ENCODE peak calls at places on chromosomes 3 and 15, in five cellular contexts. K, Q, U, V and W are unnamed samples.

GRCh38 chr3:46660003-46660402 is 33.5 kb downstream of the ALS2CL start:
- DNase-seq in U (no peak), V (no peak), Q (no peak), K (no peak), W (no peak)

GRCh38 chr15:77030042-77030927 is 35.4 kb downstream of the PSTPIP1 start:
- DNase-seq in Q (peak), U (peak), V (no peak), K (no peak), W (no peak)

GRCh38 chr3:27623085-27623753 is 98.9 kb downstream of the EOMES start:
- DNase-seq in K (no peak), U (no peak), Q (no peak), V (no peak), W (no peak)

GRCh38 chr3:141063831-141064230 is 12.7 kb downstream of the SPSB4 start:
- DNase-seq in Q (no peak), U (no peak), V (no peak), K (no peak), W (no peak)

GRCh38 chr3:123843668-123844067 is 40.5 kb downstream of the MYLK start:
- DNase-seq in K (no peak), Q (no peak), V (no peak), U (no peak), W (no peak)

GRCh38 chr3:191136347-191136746 is 62.7 kb upstream of the OSTN start:
- DNase-seq in U (peak), Q (no peak), V (peak), K (no peak), W (no peak)

GRCh38 chr15:63037996-63038720 is 4.4 kb upstream of the TPM1 start:
- DNase-seq in U (no peak), K (no peak), Q (no peak), V (no peak), W (no peak)

GRCh38 chr3:65006300-65006739 is 318.5 kb upstream of the ADAMTS9 start:
- DNase-seq in Q (no peak), U (no peak), V (no peak), K (no peak), W (no peak)

GRCh38 chr3:76859596-76859995 is 180.3 kb upstream of the ROBO2 start:
- DNase-seq in K (no peak), Q (no peak), U (no peak), V (no peak), W (no peak)

GRCh38 chr3:45583021-45583851 is 11.3 kb upstream of the LIMD1 start:
- DNase-seq in U (no peak), Q (no peak), V (no peak), K (no peak), W (no peak)

GRCh38 chr15:90165659-90166489 is 35.3 kb upstream of the SEMA4B start:
- DNase-seq in Q (no peak), K (no peak), V (peak), U (no peak), W (no peak)

GRCh38 chr3:47612178-47612577 is 33.5 kb upstream of the CSPG5 start:
- DNase-seq in Q (no peak), U (no peak), V (no peak), K (no peak), W (no peak)

GRCh38 chr15:41727143-41727542 is 47.1 kb upstream of the MAPKBP1 start:
- DNase-seq in Q (no peak), V (no peak), K (no peak), U (no peak), W (no peak)

GRCh38 chr15:46865155-46865554 is 852.1 kb upstream of the SEMA6D start:
- DNase-seq in K (no peak), V (no peak), Q (no peak), U (no peak), W (no peak)

GRCh38 chr3:8443829-8444791 is 57.5 kb upstream of the LMCD1 start:
- DNase-seq in Q (no peak), V (peak), U (peak), K (no peak), W (no peak)

GRCh38 chr15:101320501-101321052 is 25.5 kb upstream of the SNRPA1 start:
- DNase-seq in Q (peak), U (peak), K (peak), V (peak), W (peak)

GRCh38 chr3:151538706-151539403 is 78.0 kb upstream of the IGSF10 start:
- DNase-seq in U (no peak), V (no peak), K (no peak), Q (no peak), W (no peak)

GRCh38 chr3:189974372-189974771 is 146.3 kb downstream of the P3H2 start:
- DNase-seq in K (no peak), U (no peak), Q (no peak), V (no peak), W (no peak)

GRCh38 chr3:159532577-159532976 is 456.1 kb upstream of the IL12A start:
- DNase-seq in K (no peak), Q (no peak), U (no peak), V (no peak), W (no peak)